ENCODE peak calls at places on chromosome 3, in six cellular contexts. Y, Z, U, A, L and F are unnamed samples.

GRCh38 chr3:161559177-161559998 is 62.8 kb downstream of the OTOL1 start:
- DNase-seq in Y (peak; percentile 69), Z (no peak), U (peak; percentile 36), A (no peak), L (peak; percentile 62), F (peak; percentile 26)

GRCh38 chr3:46573701-46574100 is 7.6 kb upstream of the LRRC2 start:
- DNase-seq in Y (no peak), Z (no peak), U (no peak), A (no peak), L (no peak), F (no peak)

GRCh38 chr3:48405971-48406370 is 23.9 kb downstream of the PLXNB1 start:
- DNase-seq in Y (no peak), Z (no peak), U (no peak), A (peak; percentile 14), L (no peak), F (no peak)

GRCh38 chr3:172321035-172321434 is 127.2 kb downstream of the GHSR start:
- DNase-seq in Y (peak; percentile 62), Z (no peak), U (no peak), A (no peak), L (no peak), F (no peak)

GRCh38 chr3:53949541-53949940 is 57.9 kb upstream of the SELENOK start:
- DNase-seq in Y (no peak), Z (no peak), U (no peak), A (no peak), L (no peak), F (no peak)

GRCh38 chr3:145639880-145640279 is 521.1 kb downstream of the PLOD2 start:
- DNase-seq in Y (no peak), Z (no peak), U (no peak), A (no peak), L (no peak), F (no peak)

GRCh38 chr3:53046171-53047170 is 598 bp upstream of the SFMBT1 start:
- DNase-seq in Y (peak; percentile 14), Z (peak; percentile 30), U (no peak), A (peak; percentile 61), L (peak; percentile 65), F (peak; percentile 32)

GRCh38 chr3:24472358-24472757 is 22.3 kb downstream of the THRB start:
- DNase-seq in Y (no peak), Z (no peak), U (no peak), A (no peak), L (peak; percentile 56), F (no peak)

GRCh38 chr3:178406206-178406605 is 130.0 kb upstream of the KCNMB2 start:
- DNase-seq in Y (peak; percentile 48), Z (no peak), U (peak; percentile 86), A (no peak), L (no peak), F (no peak)

GRCh38 chr3:62874398-62875102 is 666 bp downstream of the CADPS start:
- DNase-seq in Y (no peak), Z (no peak), U (no peak), A (no peak), L (peak; percentile 8), F (no peak)

GRCh38 chr3:102354818-102355515 is 79.8 kb upstream of the ZPLD1 start:
- DNase-seq in Y (peak; percentile 85), Z (no peak), U (peak; percentile 28), A (no peak), L (peak; percentile 60), F (no peak)

GRCh38 chr3:71421820-71422566 is 161.5 kb downstream of the FOXP1 start:
- DNase-seq in Y (no peak), Z (no peak), U (no peak), A (no peak), L (no peak), F (no peak)

GRCh38 chr3:15405448-15406050 is 21.8 kb downstream of the METTL6 start:
- DNase-seq in Y (peak; percentile 87), Z (no peak), U (peak; percentile 66), A (no peak), L (peak; percentile 82), F (no peak)

GRCh38 chr3:354433-354832 is 157.9 kb downstream of the CHL1 start:
- DNase-seq in Y (peak; percentile 47), Z (peak; percentile 16), U (peak; percentile 28), A (no peak), L (peak; percentile 11), F (peak; percentile 46)

GRCh38 chr3:94291686-94292085 is 228.8 kb downstream of the NSUN3 start:
- DNase-seq in Y (peak; percentile 6), Z (no peak), U (peak; percentile 68), A (no peak), L (no peak), F (no peak)

GRCh38 chr3:94285874-94286273 is 223.0 kb downstream of the NSUN3 start:
- DNase-seq in Y (peak; percentile 25), Z (no peak), U (no peak), A (no peak), L (no peak), F (no peak)
- TF ChIP-seq CTCF in Y (peak; percentile 36), Z (peak; percentile 24), U (peak; percentile 20), A (no peak), L (peak; percentile 14), F (peak; percentile 55)

DNA sequence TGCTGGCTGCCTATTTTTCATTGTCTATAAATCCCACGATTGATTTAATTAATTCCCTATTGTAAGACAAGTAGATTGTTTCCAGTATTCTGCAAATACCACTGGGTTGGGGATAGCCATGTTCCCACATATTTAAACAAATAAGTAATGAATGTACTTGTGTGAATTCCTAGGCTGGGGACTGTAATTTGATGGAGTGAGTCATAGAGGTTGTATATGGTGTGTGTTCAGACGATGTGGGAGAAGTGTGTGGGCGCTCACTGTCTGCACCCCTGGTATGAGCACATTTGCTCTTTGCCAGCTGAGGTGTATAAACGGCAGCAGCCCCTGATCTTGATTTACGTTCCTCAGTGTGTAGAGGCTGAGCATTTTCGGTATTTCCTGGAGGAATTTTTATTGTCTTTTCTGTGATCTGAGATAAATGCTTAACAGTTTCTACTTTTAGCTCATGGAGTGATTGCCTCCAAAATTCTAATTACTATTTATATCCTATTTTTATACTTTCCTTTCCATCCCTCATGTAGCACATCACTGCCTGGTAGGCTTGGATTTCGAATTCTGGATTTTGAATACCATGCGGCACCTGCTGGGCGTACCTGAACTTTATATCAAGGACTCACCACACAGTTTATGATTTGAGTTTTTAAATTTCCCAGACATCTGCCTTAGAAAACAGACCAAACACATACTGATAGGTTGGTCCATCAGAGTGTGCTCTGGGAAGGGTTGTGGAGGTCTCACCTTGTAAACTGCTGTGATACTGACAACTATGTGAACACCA is 6.2 kb downstream of the TRAK1 start:
- DNase-seq in Y (peak; percentile 69), Z (no peak), U (no peak), A (no peak), L (peak; percentile 67), F (no peak)
- TF ChIP-seq CTCF in Y (no peak), Z (no peak), U (no peak), A (no peak), L (no peak), F (no peak)

DNA sequence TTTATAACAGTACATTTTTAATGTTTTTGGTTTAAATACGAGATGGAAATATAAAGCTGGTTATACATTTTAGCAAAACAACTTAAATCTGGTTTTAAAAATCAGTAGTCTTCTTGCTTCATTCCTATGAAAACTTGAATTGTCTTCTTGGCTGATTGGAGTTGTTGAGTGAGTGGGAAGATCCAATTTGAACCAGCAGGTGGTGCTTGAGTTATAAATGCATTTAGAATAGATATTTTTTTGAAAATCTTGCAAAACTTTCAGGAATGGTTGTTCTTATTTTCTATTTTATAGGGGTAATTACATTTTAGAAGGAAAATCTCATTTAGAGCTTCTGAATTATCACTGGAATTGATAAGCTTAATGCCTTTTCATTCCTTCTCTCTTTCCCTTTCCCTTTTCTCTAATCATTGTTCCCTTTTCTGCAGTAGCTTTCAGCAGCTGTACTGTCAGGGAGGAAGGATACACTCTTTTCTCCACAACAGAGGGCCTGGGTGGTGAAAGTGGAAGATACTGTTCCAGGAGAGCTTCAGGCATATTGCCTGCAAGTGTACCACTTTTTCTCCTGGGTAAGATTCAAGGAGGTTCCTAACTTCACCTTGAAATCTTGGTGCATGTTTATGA is 335.6 kb downstream of the NLGN1 start:
- DNase-seq in Y (peak; percentile 75), Z (no peak), U (peak; percentile 48), A (no peak), L (peak; percentile 68), F (no peak)
- TF ChIP-seq CTCF in Y (peak; percentile 66), Z (peak; percentile 43), U (peak; percentile 51), A (no peak), L (peak; percentile 54), F (peak; percentile 74)

DNA sequence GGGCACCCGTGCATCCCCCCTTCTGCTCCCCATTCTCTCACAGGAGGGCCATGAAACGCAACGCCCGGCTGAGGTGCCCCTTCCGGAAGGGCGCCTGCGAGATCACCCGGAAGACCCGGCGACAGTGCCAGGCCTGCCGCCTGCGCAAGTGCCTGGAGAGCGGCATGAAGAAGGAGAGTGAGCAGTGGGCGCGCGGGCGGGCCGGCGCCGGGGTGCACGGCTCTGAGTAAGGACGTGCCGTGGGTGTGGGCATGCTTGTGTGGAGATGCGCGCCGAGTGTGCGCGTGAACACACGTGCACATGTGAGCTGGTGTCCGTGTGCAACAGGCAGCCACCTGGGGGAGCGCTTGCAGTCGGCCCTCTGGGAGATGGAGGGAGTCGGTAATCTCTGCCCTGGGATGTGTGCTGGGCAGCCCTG is 28.1 kb downstream of the NR1I2 start:
- DNase-seq in Y (peak; percentile 30), Z (peak; percentile 43), U (no peak), A (no peak), L (peak; percentile 65), F (no peak)
- TF ChIP-seq CTCF in Y (peak; percentile 38), Z (peak; percentile 24), U (peak; percentile 29), A (no peak), L (peak; percentile 26), F (no peak)